ENCODE peak calls at places on chromosomes 1 and 21, in seven cellular contexts. One of them, this sample, is unnamed.

GRCh38 chr1:81706650-81707435 is 93.9 kb upstream of the ADGRL2 start:
- DNase-seq in stimulated activated CD8-positive, alpha-beta memory T cell treated with anti-CD3 and anti-CD28 coated beads, Interleukin-2, amount 100 ng/mL, for 1 hour: no peak
- DNase-seq in Caco-2: no peak
- DNase-seq in Calu3: no peak
- DNase-seq in CD8-positive, alpha-beta memory T cell: no peak
- DNase-seq in anterior cingulate cortex: no peak
- DNase-seq in ascending aorta: no peak
- DNase-seq in this sample: no peak

GRCh38 chr1:161226320-161226711 is 456 bp downstream of the TOMM40L start:
- DNase-seq in stimulated activated CD8-positive, alpha-beta memory T cell treated with anti-CD3 and anti-CD28 coated beads, Interleukin-2, amount 100 ng/mL, for 1 hour: no peak
- DNase-seq in Caco-2: no peak
- DNase-seq in Calu3: no peak
- DNase-seq in CD8-positive, alpha-beta memory T cell: no peak
- DNase-seq in anterior cingulate cortex: no peak
- DNase-seq in ascending aorta: no peak
- DNase-seq in this sample: no peak

GRCh38 chr21:18274370-18274769 is 29.7 kb downstream of the CHODL start:
- DNase-seq in stimulated activated CD8-positive, alpha-beta memory T cell treated with anti-CD3 and anti-CD28 coated beads, Interleukin-2, amount 100 ng/mL, for 1 hour: no peak
- DNase-seq in Caco-2: no peak
- DNase-seq in Calu3: no peak
- DNase-seq in CD8-positive, alpha-beta memory T cell: no peak
- DNase-seq in anterior cingulate cortex: no peak
- DNase-seq in ascending aorta: no peak
- DNase-seq in this sample: no peak

GRCh38 chr1:94698759-94699502 is 121.2 kb upstream of the SLC44A3 start:
- DNase-seq in stimulated activated CD8-positive, alpha-beta memory T cell treated with anti-CD3 and anti-CD28 coated beads, Interleukin-2, amount 100 ng/mL, for 1 hour: no peak
- DNase-seq in Caco-2: no peak
- DNase-seq in Calu3: no peak
- DNase-seq in CD8-positive, alpha-beta memory T cell: no peak
- DNase-seq in anterior cingulate cortex: no peak
- DNase-seq in ascending aorta: no peak
- DNase-seq in this sample: no peak

GRCh38 chr1:63590161-63590560 is 3.0 kb upstream of the PGM1 start:
- DNase-seq in stimulated activated CD8-positive, alpha-beta memory T cell treated with anti-CD3 and anti-CD28 coated beads, Interleukin-2, amount 100 ng/mL, for 1 hour: no peak
- DNase-seq in Caco-2: no peak
- DNase-seq in Calu3: no peak
- DNase-seq in CD8-positive, alpha-beta memory T cell: no peak
- DNase-seq in anterior cingulate cortex: no peak
- DNase-seq in ascending aorta: no peak
- DNase-seq in this sample: no peak

GRCh38 chr1:40312238-40313205 is 4.6 kb downstream of the COL9A2 start:
- DNase-seq in stimulated activated CD8-positive, alpha-beta memory T cell treated with anti-CD3 and anti-CD28 coated beads, Interleukin-2, amount 100 ng/mL, for 1 hour: no peak
- DNase-seq in Caco-2: no peak
- DNase-seq in Calu3: peak
- DNase-seq in CD8-positive, alpha-beta memory T cell: no peak
- DNase-seq in anterior cingulate cortex: peak
- DNase-seq in ascending aorta: peak
- DNase-seq in this sample: peak

GRCh38 chr1:64956241-64956640 is 10.1 kb downstream of the JAK1 start:
- DNase-seq in stimulated activated CD8-positive, alpha-beta memory T cell treated with anti-CD3 and anti-CD28 coated beads, Interleukin-2, amount 100 ng/mL, for 1 hour: no peak
- DNase-seq in Caco-2: no peak
- DNase-seq in Calu3: no peak
- DNase-seq in CD8-positive, alpha-beta memory T cell: no peak
- DNase-seq in anterior cingulate cortex: no peak
- DNase-seq in ascending aorta: no peak
- DNase-seq in this sample: no peak

GRCh38 chr1:179231923-179232322 is 2.4 kb upstream of the ABL2 start:
- DNase-seq in stimulated activated CD8-positive, alpha-beta memory T cell treated with anti-CD3 and anti-CD28 coated beads, Interleukin-2, amount 100 ng/mL, for 1 hour: no peak
- DNase-seq in Caco-2: no peak
- DNase-seq in Calu3: no peak
- DNase-seq in CD8-positive, alpha-beta memory T cell: no peak
- DNase-seq in anterior cingulate cortex: no peak
- DNase-seq in ascending aorta: no peak
- DNase-seq in this sample: no peak

GRCh38 chr1:150706091-150706490 is 9.1 kb upstream of the GOLPH3L start:
- DNase-seq in stimulated activated CD8-positive, alpha-beta memory T cell treated with anti-CD3 and anti-CD28 coated beads, Interleukin-2, amount 100 ng/mL, for 1 hour: no peak
- DNase-seq in Caco-2: no peak
- DNase-seq in Calu3: no peak
- DNase-seq in CD8-positive, alpha-beta memory T cell: no peak
- DNase-seq in anterior cingulate cortex: no peak
- DNase-seq in ascending aorta: no peak
- DNase-seq in this sample: no peak

GRCh38 chr1:1298861-1299685 is 8.7 kb downstream of the ACAP3 start:
- DNase-seq in stimulated activated CD8-positive, alpha-beta memory T cell treated with anti-CD3 and anti-CD28 coated beads, Interleukin-2, amount 100 ng/mL, for 1 hour: no peak
- DNase-seq in Caco-2: peak
- DNase-seq in Calu3: no peak
- DNase-seq in CD8-positive, alpha-beta memory T cell: no peak
- DNase-seq in anterior cingulate cortex: peak
- DNase-seq in ascending aorta: no peak
- DNase-seq in this sample: no peak

GRCh38 chr1:115952547-115952946 is 23.8 kb upstream of the SLC22A15 start:
- DNase-seq in stimulated activated CD8-positive, alpha-beta memory T cell treated with anti-CD3 and anti-CD28 coated beads, Interleukin-2, amount 100 ng/mL, for 1 hour: no peak
- DNase-seq in Caco-2: no peak
- DNase-seq in Calu3: no peak
- DNase-seq in CD8-positive, alpha-beta memory T cell: no peak
- DNase-seq in anterior cingulate cortex: no peak
- DNase-seq in ascending aorta: no peak
- DNase-seq in this sample: no peak

GRCh38 chr1:93679546-93679945 is 2.1 kb downstream of the BCAR3 start:
- DNase-seq in stimulated activated CD8-positive, alpha-beta memory T cell treated with anti-CD3 and anti-CD28 coated beads, Interleukin-2, amount 100 ng/mL, for 1 hour: no peak
- DNase-seq in Caco-2: no peak
- DNase-seq in Calu3: no peak
- DNase-seq in CD8-positive, alpha-beta memory T cell: no peak
- DNase-seq in anterior cingulate cortex: no peak
- DNase-seq in ascending aorta: peak
- DNase-seq in this sample: no peak

GRCh38 chr1:223834660-223835263 is 11.0 kb downstream of the TP53BP2 start:
- DNase-seq in stimulated activated CD8-positive, alpha-beta memory T cell treated with anti-CD3 and anti-CD28 coated beads, Interleukin-2, amount 100 ng/mL, for 1 hour: no peak
- DNase-seq in Caco-2: no peak
- DNase-seq in Calu3: no peak
- DNase-seq in CD8-positive, alpha-beta memory T cell: no peak
- DNase-seq in anterior cingulate cortex: no peak
- DNase-seq in ascending aorta: no peak
- DNase-seq in this sample: no peak

GRCh38 chr1:21176589-21177555 is at the start of gene EIF4G3:
- DNase-seq in stimulated activated CD8-positive, alpha-beta memory T cell treated with anti-CD3 and anti-CD28 coated beads, Interleukin-2, amount 100 ng/mL, for 1 hour: peak
- DNase-seq in Caco-2: peak
- DNase-seq in Calu3: peak
- DNase-seq in CD8-positive, alpha-beta memory T cell: peak
- DNase-seq in anterior cingulate cortex: peak
- DNase-seq in ascending aorta: peak
- DNase-seq in this sample: peak

GRCh38 chr1:239861985-239862384 is 229.7 kb upstream of the FMN2 start:
- DNase-seq in stimulated activated CD8-positive, alpha-beta memory T cell treated with anti-CD3 and anti-CD28 coated beads, Interleukin-2, amount 100 ng/mL, for 1 hour: no peak
- DNase-seq in Caco-2: no peak
- DNase-seq in Calu3: no peak
- DNase-seq in CD8-positive, alpha-beta memory T cell: no peak
- DNase-seq in anterior cingulate cortex: no peak
- DNase-seq in ascending aorta: no peak
- DNase-seq in this sample: no peak

GRCh38 chr1:10918531-10918930 is 93.9 kb upstream of the TARDBP start:
- DNase-seq in stimulated activated CD8-positive, alpha-beta memory T cell treated with anti-CD3 and anti-CD28 coated beads, Interleukin-2, amount 100 ng/mL, for 1 hour: no peak
- DNase-seq in Caco-2: no peak
- DNase-seq in Calu3: no peak
- DNase-seq in CD8-positive, alpha-beta memory T cell: no peak
- DNase-seq in anterior cingulate cortex: no peak
- DNase-seq in ascending aorta: no peak
- DNase-seq in this sample: no peak

GRCh38 chr1:184597652-184598357 is 156.9 kb downstream of the EDEM3 start:
- DNase-seq in stimulated activated CD8-positive, alpha-beta memory T cell treated with anti-CD3 and anti-CD28 coated beads, Interleukin-2, amount 100 ng/mL, for 1 hour: no peak
- DNase-seq in Caco-2: no peak
- DNase-seq in Calu3: no peak
- DNase-seq in CD8-positive, alpha-beta memory T cell: no peak
- DNase-seq in anterior cingulate cortex: no peak
- DNase-seq in ascending aorta: no peak
- DNase-seq in this sample: no peak

GRCh38 chr1:29878501-29878900 is 642.2 kb downstream of the PTPRU start:
- DNase-seq in stimulated activated CD8-positive, alpha-beta memory T cell treated with anti-CD3 and anti-CD28 coated beads, Interleukin-2, amount 100 ng/mL, for 1 hour: no peak
- DNase-seq in Caco-2: no peak
- DNase-seq in Calu3: no peak
- DNase-seq in CD8-positive, alpha-beta memory T cell: no peak
- DNase-seq in anterior cingulate cortex: no peak
- DNase-seq in ascending aorta: no peak
- DNase-seq in this sample: no peak

GRCh38 chr21:27572681-27573080 is 605.8 kb upstream of the ADAMTS5 start:
- DNase-seq in stimulated activated CD8-positive, alpha-beta memory T cell treated with anti-CD3 and anti-CD28 coated beads, Interleukin-2, amount 100 ng/mL, for 1 hour: no peak
- DNase-seq in Caco-2: no peak
- DNase-seq in Calu3: no peak
- DNase-seq in CD8-positive, alpha-beta memory T cell: no peak
- DNase-seq in anterior cingulate cortex: no peak
- DNase-seq in ascending aorta: no peak
- DNase-seq in this sample: no peak

GRCh38 chr1:214441119-214441518 is 110.3 kb downstream of the PTPN14 start:
- DNase-seq in stimulated activated CD8-positive, alpha-beta memory T cell treated with anti-CD3 and anti-CD28 coated beads, Interleukin-2, amount 100 ng/mL, for 1 hour: no peak
- DNase-seq in Caco-2: no peak
- DNase-seq in Calu3: no peak
- DNase-seq in CD8-positive, alpha-beta memory T cell: peak
- DNase-seq in anterior cingulate cortex: no peak
- DNase-seq in ascending aorta: no peak
- DNase-seq in this sample: no peak

GRCh38 chr1:54069792-54070548 is 16.6 kb downstream of the TCEANC2 start:
- DNase-seq in stimulated activated CD8-positive, alpha-beta memory T cell treated with anti-CD3 and anti-CD28 coated beads, Interleukin-2, amount 100 ng/mL, for 1 hour: no peak
- DNase-seq in Caco-2: peak
- DNase-seq in Calu3: no peak
- DNase-seq in CD8-positive, alpha-beta memory T cell: peak
- DNase-seq in anterior cingulate cortex: no peak
- DNase-seq in ascending aorta: no peak
- DNase-seq in this sample: no peak

GRCh38 chr1:99456536-99456935 is 189.4 kb upstream of the PALMD start:
- DNase-seq in stimulated activated CD8-positive, alpha-beta memory T cell treated with anti-CD3 and anti-CD28 coated beads, Interleukin-2, amount 100 ng/mL, for 1 hour: no peak
- DNase-seq in Caco-2: no peak
- DNase-seq in Calu3: no peak
- DNase-seq in CD8-positive, alpha-beta memory T cell: no peak
- DNase-seq in anterior cingulate cortex: no peak
- DNase-seq in ascending aorta: no peak
- DNase-seq in this sample: no peak

GRCh38 chr1:54200519-54200997 is 591 bp downstream of the MRPL37 start:
- DNase-seq in stimulated activated CD8-positive, alpha-beta memory T cell treated with anti-CD3 and anti-CD28 coated beads, Interleukin-2, amount 100 ng/mL, for 1 hour: no peak
- DNase-seq in Caco-2: no peak
- DNase-seq in Calu3: no peak
- DNase-seq in CD8-positive, alpha-beta memory T cell: no peak
- DNase-seq in anterior cingulate cortex: no peak
- DNase-seq in ascending aorta: no peak
- DNase-seq in this sample: no peak

GRCh38 chr1:66275083-66275482 is 258.9 kb upstream of the SGIP1 start:
- DNase-seq in stimulated activated CD8-positive, alpha-beta memory T cell treated with anti-CD3 and anti-CD28 coated beads, Interleukin-2, amount 100 ng/mL, for 1 hour: no peak
- DNase-seq in Caco-2: no peak
- DNase-seq in Calu3: no peak
- DNase-seq in CD8-positive, alpha-beta memory T cell: peak
- DNase-seq in anterior cingulate cortex: no peak
- DNase-seq in ascending aorta: no peak
- DNase-seq in this sample: no peak

GRCh38 chr1:83998599-83999315 is at the start of gene TTLL7:
- DNase-seq in stimulated activated CD8-positive, alpha-beta memory T cell treated with anti-CD3 and anti-CD28 coated beads, Interleukin-2, amount 100 ng/mL, for 1 hour: peak
- DNase-seq in Caco-2: peak
- DNase-seq in Calu3: peak
- DNase-seq in CD8-positive, alpha-beta memory T cell: peak
- DNase-seq in anterior cingulate cortex: peak
- DNase-seq in ascending aorta: peak
- DNase-seq in this sample: peak

This sample was measured in HuH-7.